ENCODE peak calls at places on chromosomes 12 and 14, in five cellular contexts. A is H1, H is GM12878, L is HepG2, K is K562. T is an unnamed sample.

GRCh38 chr12:90065301-90065801 is 356.7 kb upstream of the ATP2B1 start:
- DNase-seq in L (no peak), A (no peak), H (no peak), K (no peak), T (no peak)

GRCh38 chr12:11879306-11879705 is 191.4 kb upstream of the BCL2L14 start:
- DNase-seq in H (no peak), K (no peak), A (no peak), L (no peak), T (no peak)

GRCh38 chr12:95851609-95852008 is 7.1 kb upstream of the SNRPF start:
- DNase-seq in H (no peak), L (no peak), K (no peak), A (no peak), T (no peak)

GRCh38 chr14:36217732-36218131 is 41.2 kb upstream of the PTCSC3 start:
- DNase-seq in L (no peak), A (no peak), K (no peak), H (no peak), T (no peak)

GRCh38 chr12:121189061-121189886 is 20.7 kb upstream of the P2RX4 start:
- DNase-seq in A (no peak), L (no peak), K (peak), H (no peak), T (no peak)

GRCh38 chr12:71840226-71840847 is 778 bp downstream of the TBC1D15 start:
- DNase-seq in H (no peak), K (peak), L (peak), A (no peak), T (peak)

GRCh38 chr12:43336962-43337555 is 214.9 kb downstream of the ADAMTS20 start:
- DNase-seq in L (no peak), K (no peak), H (no peak), A (no peak), T (peak)

GRCh38 chr12:113897406-113897805 is 68.7 kb downstream of the RBM19 start:
- DNase-seq in H (no peak), L (no peak), K (no peak), A (no peak), T (no peak)

GRCh38 chr12:81668475-81668874 is 90.7 kb downstream of the PPFIA2 start:
- DNase-seq in L (no peak), K (no peak), H (no peak), A (no peak), T (peak)

GRCh38 chr14:95297832-95298231 is 21.9 kb downstream of the CLMN start:
- DNase-seq in H (no peak), K (no peak), L (no peak), A (no peak), T (no peak)

GRCh38 chr12:29796823-29797263 is 13.1 kb upstream of the TMTC1 start:
- DNase-seq in A (no peak), K (no peak), L (no peak), H (no peak), T (peak)

GRCh38 chr12:47718531-47718930 is 6.8 kb downstream of the ENDOU start:
- DNase-seq in A (peak), K (no peak), H (no peak), L (no peak), T (no peak)

GRCh38 chr12:47715393-47715876 is 9.6 kb upstream of the RPAP3 start:
- DNase-seq in L (peak), K (peak), A (peak), H (no peak), T (peak)

GRCh38 chr12:47715877-47716548 is 9.3 kb downstream of the ENDOU start:
- DNase-seq in H (no peak), K (no peak), A (peak), L (no peak), T (no peak)

GRCh38 chr12:47717046-47717442 is 8.2 kb downstream of the ENDOU start:
- DNase-seq in A (no peak), L (no peak), K (no peak), H (no peak), T (no peak)

GRCh38 chr12:47717443-47718193 is 7.7 kb downstream of the ENDOU start:
- DNase-seq in K (peak), A (peak), L (peak), H (no peak), T (no peak)
- H2AFZ ChIP-seq in K (peak), A (no peak), L (no peak), H (no peak), T (no peak)

GRCh38 chr14:64726585-64726890 is 22.3 kb downstream of the PLEKHG3 start:
- DNase-seq in A (no peak), K (no peak), L (no peak), H (no peak), T (peak)
- TF ChIP-seq ZNF274 in A (no peak), K (no peak), L (no peak), H (no peak), T (no peak)

GRCh38 chr12:32595251-32595650 is 83.8 kb upstream of the DNM1L start:
- DNase-seq in H (no peak), K (no peak), A (no peak), L (no peak), T (no peak)
- H2AFZ ChIP-seq in H (no peak), K (no peak), A (no peak), L (no peak), T (no peak)

GRCh38 chr14:72573725-72574426 is 320.0 kb downstream of the DPF3 start:
- DNase-seq in H (no peak), L (no peak), A (no peak), K (no peak), T (no peak)
- TF ChIP-seq ZNF274 in H (no peak), L (no peak), A (no peak), K (no peak), T (no peak)

GRCh38 chr14:88668448-88669116 is 105.7 kb downstream of the ZC3H14 start:
- DNase-seq in L (no peak), H (peak), K (no peak), A (no peak), T (no peak)

GRCh38 chr14:88669346-88669745 is 106.5 kb downstream of the ZC3H14 start:
- DNase-seq in L (peak), K (no peak), H (no peak), A (no peak), T (no peak)

GRCh38 chr14:88667555-88668273 is 104.9 kb downstream of the ZC3H14 start:
- DNase-seq in L (peak), H (peak), K (peak), A (peak), T (peak)
- H2AFZ ChIP-seq in L (no peak), H (peak), K (no peak), A (peak), T (no peak)

GRCh38 chr14:48568688-48569087 is 893.3 kb upstream of the MDGA2 start:
- DNase-seq in A (no peak), K (no peak), L (no peak), H (no peak), T (no peak)
- TF ChIP-seq ZNF274 in A (no peak), K (no peak), L (no peak), H (no peak), T (no peak)